ENCODE peak calls at places on chromosome 19, in six cellular contexts. A, T, V, Q, F and J are unnamed samples.

GRCh38 chr19:7637374-7638256 is 705 bp downstream of the STXBP2 start:
- DNase-seq in T (no peak), A (peak), V (no peak), F (peak), Q (no peak), J (peak)

GRCh38 chr19:43469160-43469480 is 3.7 kb upstream of the LYPD3 start:
- DNase-seq in A (no peak), T (no peak), Q (no peak), V (peak), F (peak), J (no peak)

GRCh38 chr19:29909545-29909944 is 32.5 kb upstream of the URI1 start:
- DNase-seq in Q (no peak), T (no peak), F (no peak), V (no peak), A (no peak), J (no peak)

GRCh38 chr19:4556574-4557185 is 2.8 kb downstream of the SEMA6B start:
- DNase-seq in V (no peak), F (no peak), Q (no peak), A (no peak), T (no peak), J (peak)

GRCh38 chr19:57171551-57172081 is 4.3 kb upstream of the DUXA start:
- DNase-seq in T (no peak), V (no peak), F (peak), Q (peak), A (peak), J (peak)

GRCh38 chr19:48760514-48761221 is 5.3 kb downstream of the FGF21 start:
- DNase-seq in T (no peak), Q (no peak), A (no peak), V (no peak), F (no peak), J (no peak)

GRCh38 chr19:1941146-1942077 is at the start of gene CSNK1G2:
- DNase-seq in Q (no peak), V (no peak), F (no peak), T (no peak), A (no peak), J (no peak)

GRCh38 chr19:48999481-49000325 is 6.0 kb downstream of the RUVBL2 start:
- DNase-seq in V (peak), A (peak), Q (no peak), T (no peak), F (peak), J (peak)

GRCh38 chr19:19428746-19429145 is 23.3 kb downstream of the GATAD2A start:
- DNase-seq in Q (no peak), T (no peak), V (no peak), F (no peak), A (no peak), J (no peak)

GRCh38 chr19:35090160-35090794 is 25.3 kb upstream of the FXYD3 start:
- DNase-seq in Q (peak), A (peak), F (peak), V (peak), T (no peak), J (peak)

GRCh38 chr19:7924241-7924640 is 1.7 kb downstream of the CTXN1 start:
- DNase-seq in T (no peak), V (no peak), Q (no peak), F (no peak), A (no peak), J (no peak)

GRCh38 chr19:658916-659839 is 3.8 kb downstream of the RNF126 start:
- DNase-seq in F (no peak), T (no peak), V (no peak), A (no peak), Q (no peak), J (peak)

GRCh38 chr19:43329989-43330388 is 23.5 kb upstream of the CD177 start:
- DNase-seq in F (no peak), A (no peak), V (no peak), Q (no peak), T (no peak), J (no peak)

GRCh38 chr19:45632468-45633196 is 6.6 kb downstream of the EML2 start:
- DNase-seq in T (peak), A (peak), V (peak), Q (peak), F (peak), J (peak)

GRCh38 chr19:39399684-39400465 is 6.8 kb upstream of the ZFP36 start:
- DNase-seq in F (no peak), V (no peak), A (no peak), Q (no peak), T (no peak), J (no peak)

GRCh38 chr19:12792048-12792852 is 964 bp downstream of the JUNB start:
- DNase-seq in A (peak), V (no peak), T (no peak), Q (peak), F (peak), J (peak)

GRCh38 chr19:51181913-51182419 is 39.9 kb downstream of the SIGLEC7 start:
- DNase-seq in T (no peak), F (no peak), A (no peak), Q (no peak), V (no peak), J (no peak)

GRCh38 chr19:47036233-47036651 is 12.2 kb downstream of the TMEM160 start:
- DNase-seq in Q (no peak), T (no peak), V (no peak), A (peak), F (no peak), J (no peak)

GRCh38 chr19:4388171-4389063 is 11.9 kb downstream of the SH3GL1 start:
- DNase-seq in Q (no peak), V (no peak), F (no peak), A (peak), T (no peak), J (no peak)

GRCh38 chr19:12995596-12996541 is 594 bp downstream of the NFIX start:
- DNase-seq in A (peak), T (no peak), F (peak), V (peak), Q (no peak), J (peak)

GRCh38 chr19:17590780-17591688 is 35.6 kb downstream of the COLGALT1 start:
- DNase-seq in Q (no peak), A (no peak), T (no peak), V (no peak), F (no peak), J (no peak)

GRCh38 chr19:56321981-56322558 is 7.4 kb upstream of the ZSCAN5A start:
- DNase-seq in A (no peak), F (no peak), Q (no peak), V (no peak), T (no peak), J (no peak)

GRCh38 chr19:39937094-39937493 is 2.7 kb upstream of the FCGBP start:
- DNase-seq in T (no peak), Q (no peak), V (no peak), A (no peak), F (no peak), J (no peak)

GRCh38 chr19:46241676-46242075 is 12.1 kb downstream of the IGFL1 start:
- DNase-seq in Q (no peak), V (no peak), T (no peak), A (no peak), F (no peak), J (no peak)

GRCh38 chr19:3981736-3982681 is 3.3 kb downstream of the EEF2 start:
- DNase-seq in T (no peak), V (no peak), Q (no peak), F (no peak), A (no peak), J (no peak)

GRCh38 chr19:57106646-57107235 is 13.0 kb upstream of the USP29 start:
- DNase-seq in A (no peak), Q (no peak), T (no peak), V (no peak), F (no peak), J (no peak)